ENCODE peak calls at places on chromosome 19, in six cellular contexts. One of them, this sample, is unnamed.

GRCh38 chr19:39937792-39938191 is 3.4 kb upstream of the FCGBP start:
- DNase-seq in kidney: no peak
- DNase-seq in astrocyte of the spinal cord: no peak
- DNase-seq in Caco-2: no peak
- DNase-seq in left ventricle myocardium inferior: no peak
- DNase-seq in naive thymus-derived CD4-positive, alpha-beta T cell: no peak
- DNase-seq in this sample: no peak

GRCh38 chr19:45632468-45633196 is 6.6 kb downstream of the EML2 start:
- DNase-seq in kidney: peak
- DNase-seq in astrocyte of the spinal cord: peak
- DNase-seq in Caco-2: peak
- DNase-seq in left ventricle myocardium inferior: peak
- DNase-seq in naive thymus-derived CD4-positive, alpha-beta T cell: peak
- DNase-seq in this sample: no peak

GRCh38 chr19:12745166-12745897 is 6.3 kb upstream of the BEST2 start:
- DNase-seq in kidney: no peak
- DNase-seq in astrocyte of the spinal cord: peak
- DNase-seq in Caco-2: no peak
- DNase-seq in left ventricle myocardium inferior: no peak
- DNase-seq in naive thymus-derived CD4-positive, alpha-beta T cell: no peak
- DNase-seq in this sample: no peak

GRCh38 chr19:510606-511100 is 3.4 kb downstream of the TPGS1 start:
- DNase-seq in kidney: peak
- DNase-seq in astrocyte of the spinal cord: peak
- DNase-seq in Caco-2: peak
- DNase-seq in left ventricle myocardium inferior: peak
- DNase-seq in naive thymus-derived CD4-positive, alpha-beta T cell: peak
- DNase-seq in this sample: peak

GRCh38 chr19:1018393-1018792 is 2.5 kb downstream of the TMEM259 start:
- DNase-seq in kidney: no peak
- DNase-seq in astrocyte of the spinal cord: no peak
- DNase-seq in Caco-2: no peak
- DNase-seq in left ventricle myocardium inferior: no peak
- DNase-seq in naive thymus-derived CD4-positive, alpha-beta T cell: no peak
- DNase-seq in this sample: no peak

GRCh38 chr19:47356900-47357299 is 7.8 kb downstream of the DHX34 start:
- DNase-seq in kidney: no peak
- DNase-seq in astrocyte of the spinal cord: no peak
- DNase-seq in Caco-2: no peak
- DNase-seq in left ventricle myocardium inferior: no peak
- DNase-seq in naive thymus-derived CD4-positive, alpha-beta T cell: no peak
- DNase-seq in this sample: no peak

GRCh38 chr19:45717983-45718650 is 12.6 kb downstream of the FBXO46 start:
- DNase-seq in kidney: no peak
- DNase-seq in astrocyte of the spinal cord: no peak
- DNase-seq in Caco-2: peak
- DNase-seq in left ventricle myocardium inferior: no peak
- DNase-seq in naive thymus-derived CD4-positive, alpha-beta T cell: peak
- DNase-seq in this sample: no peak

GRCh38 chr19:51568456-51568855 is 2.6 kb upstream of the ZNF175 start:
- DNase-seq in kidney: no peak
- DNase-seq in astrocyte of the spinal cord: no peak
- DNase-seq in Caco-2: no peak
- DNase-seq in left ventricle myocardium inferior: no peak
- DNase-seq in naive thymus-derived CD4-positive, alpha-beta T cell: no peak
- DNase-seq in this sample: no peak

GRCh38 chr19:55478364-55478763 is 1.9 kb downstream of the ZNF628 start:
- DNase-seq in kidney: peak
- DNase-seq in astrocyte of the spinal cord: no peak
- DNase-seq in Caco-2: no peak
- DNase-seq in left ventricle myocardium inferior: no peak
- DNase-seq in naive thymus-derived CD4-positive, alpha-beta T cell: no peak
- DNase-seq in this sample: no peak

GRCh38 chr19:37594982-37595382 is 306 bp downstream of the ZNF540 start:
- DNase-seq in kidney: peak
- DNase-seq in astrocyte of the spinal cord: no peak
- DNase-seq in Caco-2: no peak
- DNase-seq in left ventricle myocardium inferior: peak
- DNase-seq in naive thymus-derived CD4-positive, alpha-beta T cell: peak
- DNase-seq in this sample: no peak

GRCh38 chr19:38765214-38765613 is 8.1 kb downstream of the LGALS7 start:
- DNase-seq in kidney: no peak
- DNase-seq in astrocyte of the spinal cord: no peak
- DNase-seq in Caco-2: no peak
- DNase-seq in left ventricle myocardium inferior: no peak
- DNase-seq in naive thymus-derived CD4-positive, alpha-beta T cell: no peak
- DNase-seq in this sample: no peak

GRCh38 chr19:9705836-9706235 is 30.9 kb upstream of the ZNF562 start:
- DNase-seq in kidney: no peak
- DNase-seq in astrocyte of the spinal cord: no peak
- DNase-seq in Caco-2: no peak
- DNase-seq in left ventricle myocardium inferior: no peak
- DNase-seq in naive thymus-derived CD4-positive, alpha-beta T cell: no peak
- DNase-seq in this sample: no peak

GRCh38 chr19:30083701-30084156 is 141.7 kb downstream of the URI1 start:
- DNase-seq in kidney: peak
- DNase-seq in astrocyte of the spinal cord: no peak
- DNase-seq in Caco-2: no peak
- DNase-seq in left ventricle myocardium inferior: no peak
- DNase-seq in naive thymus-derived CD4-positive, alpha-beta T cell: no peak
- DNase-seq in this sample: no peak

GRCh38 chr19:7916137-7916907 is 1.7 kb downstream of the TGFBR3L start:
- DNase-seq in kidney: peak
- DNase-seq in astrocyte of the spinal cord: no peak
- DNase-seq in Caco-2: peak
- DNase-seq in left ventricle myocardium inferior: no peak
- DNase-seq in naive thymus-derived CD4-positive, alpha-beta T cell: peak
- DNase-seq in this sample: peak

GRCh38 chr19:932647-933552 is 7.1 kb downstream of the ARID3A start:
- DNase-seq in kidney: peak
- DNase-seq in astrocyte of the spinal cord: peak
- DNase-seq in Caco-2: peak
- DNase-seq in left ventricle myocardium inferior: peak
- DNase-seq in naive thymus-derived CD4-positive, alpha-beta T cell: no peak
- DNase-seq in this sample: peak

GRCh38 chr19:10074153-10074552 is 12.0 kb upstream of the SHFL start:
- DNase-seq in kidney: no peak
- DNase-seq in astrocyte of the spinal cord: no peak
- DNase-seq in Caco-2: no peak
- DNase-seq in left ventricle myocardium inferior: no peak
- DNase-seq in naive thymus-derived CD4-positive, alpha-beta T cell: peak
- DNase-seq in this sample: peak

GRCh38 chr19:28956971-28957370 is 256.0 kb downstream of the UQCRFS1 start:
- DNase-seq in kidney: no peak
- DNase-seq in astrocyte of the spinal cord: no peak
- DNase-seq in Caco-2: no peak
- DNase-seq in left ventricle myocardium inferior: no peak
- DNase-seq in naive thymus-derived CD4-positive, alpha-beta T cell: no peak
- DNase-seq in this sample: no peak

GRCh38 chr19:31308781-31309180 is 40.5 kb downstream of the TSHZ3 start:
- DNase-seq in kidney: no peak
- DNase-seq in astrocyte of the spinal cord: no peak
- DNase-seq in Caco-2: no peak
- DNase-seq in left ventricle myocardium inferior: no peak
- DNase-seq in naive thymus-derived CD4-positive, alpha-beta T cell: no peak
- DNase-seq in this sample: no peak

GRCh38 chr19:48720613-48721296 is 1.2 kb upstream of the MAMSTR start:
- DNase-seq in kidney: peak
- DNase-seq in astrocyte of the spinal cord: peak
- DNase-seq in Caco-2: peak
- DNase-seq in left ventricle myocardium inferior: peak
- DNase-seq in naive thymus-derived CD4-positive, alpha-beta T cell: peak
- DNase-seq in this sample: peak

GRCh38 chr19:51157265-51157664 is 15.2 kb downstream of the SIGLEC7 start:
- DNase-seq in kidney: no peak
- DNase-seq in astrocyte of the spinal cord: no peak
- DNase-seq in Caco-2: no peak
- DNase-seq in left ventricle myocardium inferior: no peak
- DNase-seq in naive thymus-derived CD4-positive, alpha-beta T cell: no peak
- DNase-seq in this sample: no peak

GRCh38 chr19:4338441-4339350 is at the start of gene STAP2:
- DNase-seq in kidney: peak
- DNase-seq in astrocyte of the spinal cord: no peak
- DNase-seq in Caco-2: peak
- DNase-seq in left ventricle myocardium inferior: no peak
- DNase-seq in naive thymus-derived CD4-positive, alpha-beta T cell: no peak
- DNase-seq in this sample: no peak

GRCh38 chr19:3494051-3494450 is 6.4 kb downstream of the DOHH start:
- DNase-seq in kidney: no peak
- DNase-seq in astrocyte of the spinal cord: no peak
- DNase-seq in Caco-2: peak
- DNase-seq in left ventricle myocardium inferior: no peak
- DNase-seq in naive thymus-derived CD4-positive, alpha-beta T cell: peak
- DNase-seq in this sample: peak

GRCh38 chr19:47663435-47663910 is 49.7 kb upstream of the EHD2 start:
- DNase-seq in kidney: no peak
- DNase-seq in astrocyte of the spinal cord: peak
- DNase-seq in Caco-2: no peak
- DNase-seq in left ventricle myocardium inferior: no peak
- DNase-seq in naive thymus-derived CD4-positive, alpha-beta T cell: no peak
- DNase-seq in this sample: no peak

GRCh38 chr19:58317481-58318072 is 9.2 kb upstream of the ZSCAN22 start:
- DNase-seq in kidney: no peak
- DNase-seq in astrocyte of the spinal cord: peak
- DNase-seq in Caco-2: no peak
- DNase-seq in left ventricle myocardium inferior: no peak
- DNase-seq in naive thymus-derived CD4-positive, alpha-beta T cell: no peak
- DNase-seq in this sample: peak

GRCh38 chr19:9847087-9847671 is 12.1 kb downstream of the PIN1 start:
- DNase-seq in kidney: no peak
- DNase-seq in astrocyte of the spinal cord: peak
- DNase-seq in Caco-2: no peak
- DNase-seq in left ventricle myocardium inferior: no peak
- DNase-seq in naive thymus-derived CD4-positive, alpha-beta T cell: no peak
- DNase-seq in this sample: no peak

GRCh38 chr19:662207-662961 is 630 bp downstream of the RNF126 start:
- DNase-seq in kidney: no peak
- DNase-seq in astrocyte of the spinal cord: peak
- DNase-seq in Caco-2: no peak
- DNase-seq in left ventricle myocardium inferior: no peak
- DNase-seq in naive thymus-derived CD4-positive, alpha-beta T cell: peak
- DNase-seq in this sample: peak

GRCh38 chr19:44303976-44304568 is 753 bp downstream of the ZNF235 start:
- DNase-seq in kidney: no peak
- DNase-seq in astrocyte of the spinal cord: peak
- DNase-seq in Caco-2: no peak
- DNase-seq in left ventricle myocardium inferior: no peak
- DNase-seq in naive thymus-derived CD4-positive, alpha-beta T cell: no peak
- DNase-seq in this sample: peak

DNA sequence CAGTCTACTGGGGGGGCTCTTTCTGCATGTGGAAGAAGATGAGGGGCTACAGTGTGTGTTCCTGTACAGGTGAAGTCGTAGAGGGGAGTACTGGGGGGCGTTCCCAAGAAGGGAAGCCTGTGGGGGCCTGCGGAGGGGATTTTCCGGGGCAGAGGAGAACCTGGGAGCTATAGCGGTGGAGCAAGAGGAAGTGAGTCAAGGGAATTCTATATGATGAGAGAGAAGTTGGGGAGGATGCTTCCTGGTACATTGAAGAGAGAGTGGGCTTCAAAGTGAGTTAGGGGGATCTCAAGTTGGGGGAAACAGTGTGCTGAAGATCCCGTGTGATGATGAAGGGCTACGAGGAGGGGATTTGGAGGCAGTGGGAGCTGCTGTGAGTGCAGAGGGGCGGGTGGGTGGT is 1.9 kb upstream of the CACNG8 start:
- DNase-seq in kidney: no peak
- DNase-seq in astrocyte of the spinal cord: no peak
- DNase-seq in Caco-2: no peak
- DNase-seq in left ventricle myocardium inferior: no peak
- DNase-seq in naive thymus-derived CD4-positive, alpha-beta T cell: no peak
- DNase-seq in this sample: no peak
- H3K4me3 ChIP-seq in kidney: no peak
- H3K4me3 ChIP-seq in astrocyte of the spinal cord: no peak
- H3K4me3 ChIP-seq in Caco-2: no peak
- H3K4me3 ChIP-seq in left ventricle myocardium inferior: no peak
- H3K4me3 ChIP-seq in naive thymus-derived CD4-positive, alpha-beta T cell: no peak
- H3K4me3 ChIP-seq in this sample: no peak

DNA sequence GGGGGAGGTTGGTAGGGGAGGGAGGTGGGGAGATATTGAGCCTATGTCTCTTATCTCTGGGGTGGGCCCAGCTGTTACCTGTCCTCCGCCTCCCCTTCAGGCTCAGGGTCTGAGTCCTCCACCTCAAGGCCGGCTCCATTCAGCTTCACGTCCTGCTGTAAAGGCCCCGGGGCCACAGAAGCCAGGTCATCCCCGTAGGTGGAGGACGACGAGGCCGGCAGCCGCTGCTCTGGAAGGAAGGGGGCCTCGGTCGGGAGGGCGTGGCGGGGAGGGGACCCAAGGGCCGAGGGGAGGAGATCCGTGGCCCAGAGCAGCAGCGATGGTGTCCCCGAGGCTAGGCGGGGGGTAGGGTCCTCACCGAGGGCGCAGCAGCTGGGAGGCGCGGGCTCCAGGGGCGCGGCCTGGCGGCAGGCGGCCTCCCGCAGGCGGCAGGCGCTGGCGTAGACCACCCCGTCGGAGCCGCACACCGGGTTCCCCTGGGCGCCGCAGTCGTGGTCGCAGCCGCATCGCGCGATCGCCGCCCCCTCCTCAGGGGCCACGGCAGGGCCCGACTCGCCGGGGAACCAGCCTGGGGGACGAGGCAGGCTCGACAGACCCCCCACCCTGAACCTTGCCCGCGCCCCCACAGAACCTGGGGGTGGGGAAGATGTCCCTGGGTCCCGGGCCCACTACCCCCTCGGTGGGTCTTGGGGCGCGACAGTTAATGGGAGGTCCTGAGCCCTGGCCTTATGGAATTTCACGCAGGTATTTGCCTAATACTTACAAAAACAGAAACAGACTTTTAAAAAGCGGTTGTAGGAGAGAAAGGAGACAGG is 7.5 kb downstream of the F2RL3 start:
- DNase-seq in kidney: peak
- DNase-seq in astrocyte of the spinal cord: no peak
- DNase-seq in Caco-2: no peak
- DNase-seq in left ventricle myocardium inferior: no peak
- DNase-seq in naive thymus-derived CD4-positive, alpha-beta T cell: peak
- DNase-seq in this sample: no peak
- H3K4me3 ChIP-seq in kidney: peak
- H3K4me3 ChIP-seq in astrocyte of the spinal cord: peak
- H3K4me3 ChIP-seq in Caco-2: peak
- H3K4me3 ChIP-seq in left ventricle myocardium inferior: peak
- H3K4me3 ChIP-seq in naive thymus-derived CD4-positive, alpha-beta T cell: no peak
- H3K4me3 ChIP-seq in this sample: no peak

GRCh38 chr19:6602729-6603114 is 11.8 kb upstream of the CD70 start:
- DNase-seq in kidney: no peak
- DNase-seq in astrocyte of the spinal cord: no peak
- DNase-seq in Caco-2: no peak
- DNase-seq in left ventricle myocardium inferior: no peak
- DNase-seq in naive thymus-derived CD4-positive, alpha-beta T cell: no peak
- DNase-seq in this sample: no peak
- H3K4me3 ChIP-seq in kidney: no peak
- H3K4me3 ChIP-seq in astrocyte of the spinal cord: no peak
- H3K4me3 ChIP-seq in Caco-2: no peak
- H3K4me3 ChIP-seq in left ventricle myocardium inferior: no peak
- H3K4me3 ChIP-seq in naive thymus-derived CD4-positive, alpha-beta T cell: no peak
- H3K4me3 ChIP-seq in this sample: no peak

DNA sequence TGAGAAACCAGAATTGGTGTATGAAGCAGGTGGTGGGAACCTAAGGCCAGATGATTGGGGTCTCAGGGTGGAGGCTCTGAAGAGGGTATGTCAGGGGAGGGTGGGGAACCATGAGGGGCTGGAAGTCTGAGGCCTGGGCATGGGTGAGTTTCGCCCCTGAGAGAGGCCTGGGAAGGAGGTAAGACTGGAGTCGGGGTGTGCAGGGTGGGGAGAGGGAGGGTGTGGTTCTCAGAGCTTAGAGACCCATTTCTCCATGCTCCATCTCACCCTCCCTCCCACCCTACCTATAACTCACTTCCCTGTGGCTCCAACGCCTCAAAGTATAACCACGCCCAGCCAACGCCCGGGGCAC is 1.0 kb upstream of the KLHL26 start:
- DNase-seq in kidney: no peak
- DNase-seq in astrocyte of the spinal cord: no peak
- DNase-seq in Caco-2: no peak
- DNase-seq in left ventricle myocardium inferior: no peak
- DNase-seq in naive thymus-derived CD4-positive, alpha-beta T cell: no peak
- DNase-seq in this sample: no peak
- H3K4me3 ChIP-seq in kidney: no peak
- H3K4me3 ChIP-seq in astrocyte of the spinal cord: no peak
- H3K4me3 ChIP-seq in Caco-2: peak
- H3K4me3 ChIP-seq in left ventricle myocardium inferior: peak
- H3K4me3 ChIP-seq in naive thymus-derived CD4-positive, alpha-beta T cell: no peak
- H3K4me3 ChIP-seq in this sample: no peak

This sample was measured in Jurkat, Clone E6-1.